ENCODE peak calls at places on chromosome 13, in six cellular contexts. E is left ventricle myocardium inferior, Y is astrocyte, N is spleen, M is AG04450, A is HFF-Myc. F is an unnamed sample.

GRCh38 chr13:99425485-99426341 is 75.6 kb upstream of the TM9SF2 start:
- DNase-seq in A (no peak), M (no peak), E (peak; percentile 39), N (peak; percentile 92), Y (no peak), F (no peak)

GRCh38 chr13:104253063-104253680 is 1187.0 kb upstream of the SLC10A2 start:
- DNase-seq in A (no peak), M (no peak), Y (peak; percentile 3), E (no peak), N (no peak), F (no peak)

GRCh38 chr13:98312606-98313005 is 135.5 kb upstream of the RNF113B start:
- DNase-seq in Y (no peak), M (no peak), N (no peak), A (no peak), E (no peak), F (no peak)

GRCh38 chr13:100566543-100566942 is 22.0 kb downstream of the GGACT start:
- DNase-seq in E (no peak), N (no peak), Y (peak; percentile 41), A (no peak), M (no peak), F (no peak)

GRCh38 chr13:51067376-51068125 is 43.5 kb downstream of the C13orf42 start:
- DNase-seq in A (no peak), N (no peak), Y (no peak), M (no peak), E (no peak), F (no peak)

GRCh38 chr13:46905249-46905648 is 8.4 kb upstream of the HTR2A start:
- DNase-seq in N (no peak), A (no peak), E (no peak), M (no peak), Y (no peak), F (no peak)

GRCh38 chr13:73832203-73832602 is 302.0 kb downstream of the KLF12 start:
- DNase-seq in E (no peak), Y (no peak), N (no peak), M (no peak), A (no peak), F (no peak)

GRCh38 chr13:97798836-97799235 is 154.6 kb upstream of the IPO5 start:
- DNase-seq in M (no peak), Y (no peak), N (no peak), A (peak; percentile 26), E (no peak), F (no peak)

GRCh38 chr13:35140831-35141230 is 198.8 kb downstream of the NBEA start:
- DNase-seq in M (no peak), Y (no peak), N (no peak), A (peak; percentile 69), E (no peak), F (no peak)

GRCh38 chr13:49302222-49302621 is 54.5 kb downstream of the CDADC1 start:
- DNase-seq in Y (no peak), E (no peak), M (no peak), N (no peak), A (no peak), F (no peak)
- TF ChIP-seq CTCF in Y (no peak), E (no peak), M (no peak), N (no peak), A (no peak), F (no peak)

DNA sequence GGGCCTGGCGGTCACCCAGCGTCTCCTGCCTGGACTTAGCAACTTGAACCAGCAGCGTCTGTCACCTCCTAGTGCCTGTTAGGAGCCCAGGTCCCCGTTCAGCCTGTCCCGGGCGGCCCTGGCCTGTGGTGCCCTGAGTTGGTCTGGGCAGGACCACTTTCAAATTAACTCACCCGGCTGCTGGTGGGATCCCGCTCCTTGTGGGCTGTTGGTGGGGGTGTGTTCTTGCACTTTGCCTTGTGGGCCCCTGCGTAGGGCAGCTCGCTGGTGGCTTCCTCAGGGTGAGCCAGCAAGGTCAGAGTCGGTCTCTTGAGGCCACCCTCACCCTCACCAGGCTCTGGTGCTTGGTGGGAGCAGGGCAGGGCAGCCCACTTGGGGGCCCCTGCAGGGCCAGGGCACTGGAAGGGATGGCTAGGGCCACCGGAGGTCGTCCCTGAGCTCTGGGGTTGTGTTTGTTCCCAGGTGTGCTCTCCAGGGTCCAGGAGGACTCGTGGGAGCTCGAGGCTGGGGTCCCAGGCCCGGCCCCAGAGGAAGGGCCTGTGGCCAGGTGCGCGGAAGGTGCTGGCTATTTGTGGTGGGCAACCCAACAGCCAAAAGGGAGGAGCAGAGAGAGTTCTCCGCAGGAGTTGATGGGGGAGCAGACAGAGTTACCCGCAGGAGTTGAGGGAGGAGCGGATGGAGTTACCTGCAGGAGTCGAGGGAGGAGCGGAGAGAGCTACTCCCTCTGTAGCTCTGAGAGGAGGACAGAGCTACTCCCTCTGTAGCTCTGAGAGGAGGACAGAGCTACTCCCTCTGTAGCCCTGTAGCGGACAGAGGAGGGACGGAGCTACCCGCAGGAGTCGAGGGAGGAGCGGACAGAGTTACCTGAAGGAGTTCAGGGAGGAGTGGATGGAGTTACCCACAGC is 16.9 kb downstream of the TFDP1 start:
- DNase-seq in E (no peak), M (no peak), N (peak; percentile 60), A (no peak), Y (no peak), F (no peak)
- TF ChIP-seq CTCF in E (no peak), M (no peak), N (no peak), A (no peak), Y (no peak), F (no peak)

GRCh38 chr13:28819046-28819747 is 942 bp upstream of the MTUS2 start:
- DNase-seq in M (no peak), Y (peak; percentile 2), N (no peak), A (no peak), E (no peak), F (no peak)

GRCh38 chr13:28822161-28822560 is 2.0 kb downstream of the MTUS2 start:
- DNase-seq in N (no peak), Y (no peak), A (no peak), E (no peak), M (no peak), F (no peak)

GRCh38 chr13:28817204-28817603 is 2.9 kb upstream of the MTUS2 start:
- DNase-seq in E (no peak), M (no peak), Y (no peak), A (no peak), N (no peak), F (no peak)

GRCh38 chr13:28820099-28821051 is at the start of gene MTUS2:
- DNase-seq in M (no peak), Y (no peak), E (no peak), N (no peak), A (no peak), F (peak; percentile 24)

GRCh38 chr13:28819748-28820098 is 416 bp upstream of the MTUS2 start:
- DNase-seq in E (peak; percentile 69), Y (peak; percentile 12), N (no peak), A (no peak), M (no peak), F (peak; percentile 81)
- TF ChIP-seq CTCF in E (peak; percentile 49), Y (no peak), N (no peak), A (no peak), M (no peak), F (peak; percentile 60)

GRCh38 chr13:83780201-83780600 is 102.1 kb downstream of the SLITRK1 start:
- DNase-seq in Y (peak; percentile 8), M (no peak), N (no peak), A (peak; percentile 1), E (no peak), F (no peak)
- TF ChIP-seq CTCF in Y (peak; percentile 33), M (peak; percentile 55), N (no peak), A (peak; percentile 31), E (no peak), F (peak; percentile 43)

GRCh38 chr13:91308299-91308698 is 39.2 kb upstream of the MIR17HG start:
- DNase-seq in A (no peak), M (no peak), N (no peak), Y (no peak), E (no peak), F (no peak)
- TF ChIP-seq CTCF in A (no peak), M (peak; percentile 23), N (no peak), Y (no peak), E (no peak), F (no peak)

GRCh38 chr13:36847541-36848045 is 28.6 kb downstream of the RFXAP start:
- DNase-seq in M (no peak), E (no peak), Y (no peak), N (no peak), A (no peak), F (no peak)

GRCh38 chr13:36850790-36851438 is 31.9 kb downstream of the RFXAP start:
- DNase-seq in Y (no peak), N (no peak), E (no peak), A (no peak), M (no peak), F (no peak)

GRCh38 chr13:36848228-36848982 is 29.4 kb downstream of the RFXAP start:
- DNase-seq in A (no peak), M (no peak), Y (no peak), N (no peak), E (no peak), F (no peak)
- TF ChIP-seq CTCF in A (peak; percentile 19), M (peak; percentile 20), Y (no peak), N (no peak), E (peak; percentile 36), F (peak; percentile 21)

GRCh38 chr13:52845334-52845761 is 3.1 kb downstream of the PCDH8 start:
- DNase-seq in A (no peak), E (no peak), Y (no peak), N (no peak), M (no peak), F (peak; percentile 34)
- TF ChIP-seq CTCF in A (peak; percentile 13), E (no peak), Y (no peak), N (no peak), M (peak; percentile 11), F (peak; percentile 59)

GRCh38 chr13:37070956-37071355 is 11.5 kb upstream of the SUPT20H start:
- DNase-seq in N (peak; percentile 42), Y (peak; percentile 38), E (no peak), A (no peak), M (no peak), F (no peak)

GRCh38 chr13:37070145-37070695 is 10.7 kb upstream of the SUPT20H start:
- DNase-seq in Y (no peak), A (no peak), M (no peak), N (peak; percentile 51), E (no peak), F (no peak)

GRCh38 chr13:37069597-37070103 is 10.2 kb upstream of the SUPT20H start:
- DNase-seq in E (no peak), A (no peak), Y (no peak), N (peak; percentile 69), M (no peak), F (no peak)

GRCh38 chr13:37067874-37068273 is 8.4 kb upstream of the SUPT20H start:
- DNase-seq in E (no peak), A (no peak), M (no peak), Y (no peak), N (no peak), F (no peak)

DNA sequence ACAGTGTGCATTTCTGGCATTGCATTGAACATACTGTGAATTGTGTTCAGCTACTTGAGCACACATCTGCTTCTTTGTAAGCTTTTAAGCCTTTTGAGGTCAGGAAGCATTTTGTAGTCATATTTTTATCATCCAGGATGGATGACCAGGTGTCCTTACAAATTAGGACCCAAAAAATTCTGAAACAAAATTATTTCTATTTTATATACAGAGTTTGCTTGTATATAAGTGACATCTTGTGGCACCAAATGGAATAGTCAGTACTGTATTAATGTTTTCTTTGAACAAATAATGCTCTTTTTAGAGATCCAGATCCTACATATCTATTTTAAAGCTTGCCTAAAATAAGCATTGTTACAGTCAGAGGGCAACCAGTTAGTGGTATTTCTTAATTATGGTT is 9.5 kb upstream of the SUPT20H start:
- DNase-seq in A (no peak), E (no peak), N (no peak), M (no peak), Y (no peak), F (no peak)
- TF ChIP-seq CTCF in A (no peak), E (peak; percentile 17), N (no peak), M (peak; percentile 37), Y (peak; percentile 16), F (peak; percentile 24)

F was measured in progenitor cell of endocrine pancreas.